ENCODE peak calls at places on chromosomes 16 and 17, in four cellular contexts. O is GM12878, J is H1, H is SK-N-SH. L is an unnamed sample.

GRCh38 chr16:53022374-53022773 is 30.3 kb downstream of the CHD9NB start:
- DNase-seq in O (no peak), J (no peak), H (peak; percentile 70), L (peak; percentile 68)

GRCh38 chr17:10249271-10250010 is 51.0 kb upstream of the GAS7 start:
- DNase-seq in O (no peak), J (no peak), H (no peak), L (no peak)

GRCh38 chr16:54034684-54035083 is 251.9 kb downstream of the IRX3 start:
- DNase-seq in O (no peak), J (no peak), H (no peak), L (no peak)

GRCh38 chr17:50635720-50636144 is 1.1 kb downstream of the ABCC3 start:
- DNase-seq in O (no peak), J (no peak), H (peak; percentile 7), L (no peak)

GRCh38 chr17:6755731-6756184 is at the start of gene XAF1:
- DNase-seq in O (peak; percentile 40), J (no peak), H (no peak), L (no peak)

GRCh38 chr17:73138541-73139138 is 26.2 kb upstream of the SSTR2 start:
- DNase-seq in O (no peak), J (no peak), H (no peak), L (no peak)

GRCh38 chr16:55534773-55535172 is 25.9 kb downstream of the LPCAT2 start:
- DNase-seq in O (no peak), J (no peak), H (no peak), L (no peak)

GRCh38 chr17:74610108-74610507 is 13.4 kb downstream of the CD300E start:
- DNase-seq in O (no peak), J (no peak), H (no peak), L (no peak)

GRCh38 chr17:73325527-73325842 is 13.7 kb upstream of the CDC42EP4 start:
- DNase-seq in O (no peak), J (no peak), H (no peak), L (no peak)

GRCh38 chr16:72840591-72841381 is 207.1 kb downstream of the ZFHX3 start:
- DNase-seq in O (no peak), J (no peak), H (no peak), L (no peak)

GRCh38 chr16:65773319-65773874 is 593.1 kb upstream of the CDH5 start:
- DNase-seq in O (no peak), J (no peak), H (no peak), L (peak; percentile 8)

GRCh38 chr16:85375282-85375681 is 237.8 kb upstream of the GSE1 start:
- DNase-seq in O (no peak), J (no peak), H (no peak), L (no peak)

GRCh38 chr17:6101706-6102105 is 31.5 kb downstream of the WSCD1 start:
- DNase-seq in O (no peak), J (peak; percentile 7), H (no peak), L (no peak)

GRCh38 chr16:22266546-22266945 is 30.7 kb upstream of the POLR3E start:
- DNase-seq in O (no peak), J (no peak), H (no peak), L (no peak)

GRCh38 chr16:12459401-12459791 is 344.3 kb downstream of the CPPED1 start:
- DNase-seq in O (no peak), J (no peak), H (no peak), L (no peak)

GRCh38 chr16:12459993-12460392 is 343.7 kb downstream of the CPPED1 start:
- DNase-seq in O (no peak), J (no peak), H (no peak), L (no peak)

GRCh38 chr16:12461971-12462370 is 341.7 kb downstream of the CPPED1 start:
- DNase-seq in O (no peak), J (no peak), H (no peak), L (no peak)

GRCh38 chr16:12462690-12463646 is 340.7 kb downstream of the CPPED1 start:
- DNase-seq in O (no peak), J (no peak), H (no peak), L (no peak)

DNA sequence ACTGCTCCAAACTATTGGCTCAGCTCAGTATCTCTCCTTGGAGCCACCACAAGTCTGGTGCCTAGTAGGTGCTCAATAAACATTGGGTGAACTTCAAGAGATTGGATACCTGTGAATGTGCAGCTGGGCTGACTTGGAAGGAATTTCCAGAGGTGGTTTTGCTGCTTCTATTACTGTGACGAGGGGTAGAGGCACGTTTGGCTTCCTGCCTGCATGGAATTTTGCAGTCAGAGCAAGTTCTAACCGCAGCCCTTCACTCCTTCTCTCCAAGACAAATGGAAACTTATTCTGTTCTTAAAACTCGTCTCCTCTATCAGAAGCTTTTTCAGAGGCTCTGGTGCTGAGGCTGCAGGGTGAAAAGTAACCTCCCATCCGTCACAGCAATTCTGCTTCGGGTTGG is 342.5 kb downstream of the CPPED1 start:
- DNase-seq in O (no peak), J (no peak), H (no peak), L (no peak)
- TF ChIP-seq NRF1 in O (no peak), J (no peak), H (no peak), L (no peak)

DNA sequence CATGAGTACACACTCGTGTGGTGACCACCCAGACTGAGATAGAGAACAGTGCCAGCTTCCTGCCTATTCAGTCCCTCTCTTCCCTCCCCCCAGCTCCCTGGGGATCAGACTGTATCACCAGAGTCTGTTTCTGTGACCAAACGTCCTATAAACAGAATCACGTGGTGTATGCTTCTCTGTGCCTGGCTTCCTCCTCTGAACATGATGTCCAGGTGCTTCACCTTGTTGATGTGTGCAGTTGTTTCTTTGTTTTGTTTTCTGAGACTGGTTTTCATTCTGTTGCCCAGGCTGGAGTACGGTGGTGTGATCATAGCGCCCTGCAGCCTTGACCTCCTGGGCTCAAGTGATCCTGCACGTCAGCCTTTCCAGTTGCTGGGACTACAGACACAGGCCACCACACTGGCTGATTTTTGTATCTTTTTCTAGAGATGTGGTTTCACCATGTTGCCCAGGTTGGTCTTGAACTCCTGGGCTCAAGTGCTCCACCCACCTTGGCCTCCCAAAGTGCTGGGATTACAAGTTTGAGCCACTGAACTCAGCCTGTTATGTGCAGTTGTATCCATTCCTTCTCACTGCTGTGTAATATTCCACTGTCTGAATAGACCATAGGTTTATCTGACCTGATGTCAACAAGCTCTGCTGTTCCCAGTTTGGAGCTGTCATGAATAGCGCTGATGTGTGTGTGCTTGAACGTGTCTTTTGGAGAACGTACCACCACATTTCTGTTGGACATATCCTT is 28.9 kb upstream of the PRM1 start:
- DNase-seq in O (peak; percentile 77), J (no peak), H (no peak), L (no peak)
- TF ChIP-seq NRF1 in O (no peak), J (no peak), H (no peak), L (no peak)

GRCh38 chr16:12379318-12379717 is 402.8 kb downstream of the SNX29 start:
- DNase-seq in O (no peak), J (no peak), H (no peak), L (no peak)
- TF ChIP-seq NRF1 in O (no peak), J (no peak), H (no peak), L (no peak)

GRCh38 chr17:44376124-44376523 is 12.5 kb upstream of the FAM171A2 start:
- DNase-seq in O (no peak), J (no peak), H (peak; percentile 81), L (peak; percentile 78)
- TF ChIP-seq NRF1 in O (no peak), J (no peak), H (no peak), L (no peak)

L was measured in K562.